ENCODE peak calls at places on chromosomes 2 and 18, in seven cellular contexts. K, Q, J, H, T, O and R are unnamed samples.

GRCh38 chr2:67845557-67846114 is 217.2 kb downstream of the C1D start:
- DNase-seq in O (no peak), H (peak), K (peak), T (no peak), Q (no peak), J (no peak), R (no peak)

GRCh38 chr2:95276888-95277245 is 2.6 kb downstream of the PROM2 start:
- DNase-seq in H (no peak), Q (no peak), K (no peak), J (no peak), T (no peak), O (no peak), R (peak)

GRCh38 chr2:144132357-144132756 is 387.6 kb downstream of the ZEB2 start:
- DNase-seq in Q (peak), T (no peak), K (peak), J (no peak), O (no peak), H (no peak), R (no peak)

GRCh38 chr2:233700028-233700635 is 7.4 kb downstream of the UGT1A6 start:
- DNase-seq in T (no peak), Q (peak), K (peak), J (no peak), O (no peak), H (peak), R (no peak)

GRCh38 chr2:150689600-150689999 is 202.1 kb upstream of the RND3 start:
- DNase-seq in H (no peak), K (no peak), J (no peak), O (no peak), Q (peak), T (no peak), R (no peak)

GRCh38 chr18:6414118-6414722 is 491 bp downstream of the L3MBTL4 start:
- DNase-seq in K (no peak), O (peak), Q (peak), T (no peak), H (peak), J (peak), R (no peak)

GRCh38 chr2:61763605-61764034 is 90.2 kb downstream of the FAM161A start:
- DNase-seq in T (peak), O (peak), K (peak), Q (peak), H (peak), J (peak), R (no peak)

GRCh38 chr18:35470440-35470839 is 27.3 kb downstream of the INO80C start:
- DNase-seq in K (no peak), T (no peak), H (no peak), J (no peak), O (no peak), Q (no peak), R (no peak)

GRCh38 chr2:12424820-12425219 is 291.9 kb upstream of the TRIB2 start:
- DNase-seq in H (no peak), O (no peak), K (peak), T (no peak), Q (no peak), J (no peak), R (no peak)

GRCh38 chr2:95076705-95077520 is 44.7 kb downstream of the MRPS5 start:
- DNase-seq in T (no peak), H (peak), J (no peak), O (peak), Q (peak), K (peak), R (no peak)

GRCh38 chr2:101450965-101451364 is 23.9 kb downstream of the RFX8 start:
- DNase-seq in K (no peak), J (no peak), O (no peak), T (no peak), Q (no peak), H (no peak), R (no peak)

GRCh38 chr2:220504890-220505564 is 877.6 kb downstream of the SLC4A3 start:
- DNase-seq in T (no peak), H (peak), K (peak), O (no peak), Q (peak), J (no peak), R (no peak)

GRCh38 chr2:24919977-24920812 is at the start of gene ADCY3:
- DNase-seq in J (no peak), H (peak), Q (peak), K (peak), T (no peak), O (peak), R (no peak)

GRCh38 chr2:11719230-11719977 is 27.0 kb upstream of the LPIN1 start:
- DNase-seq in J (no peak), K (peak), O (no peak), Q (no peak), T (no peak), H (no peak), R (no peak)

GRCh38 chr2:197614532-197614931 is 60.9 kb downstream of the RFTN2 start:
- DNase-seq in O (no peak), Q (no peak), K (no peak), T (no peak), J (no peak), H (no peak), R (no peak)

GRCh38 chr2:213834746-213835145 is 550.5 kb downstream of the SPAG16 start:
- DNase-seq in J (no peak), Q (peak), H (no peak), T (no peak), O (no peak), K (no peak), R (no peak)

GRCh38 chr2:218991674-218992168 is 1.5 kb downstream of the CRYBA2 start:
- DNase-seq in J (no peak), T (no peak), Q (peak), H (peak), O (no peak), K (peak), R (peak)

GRCh38 chr2:201343559-201343958 is 13.6 kb downstream of the FLACC1 start:
- DNase-seq in O (no peak), T (no peak), K (no peak), H (no peak), Q (no peak), J (no peak), R (no peak)

GRCh38 chr2:144939590-144939989 is 419.7 kb upstream of the ZEB2 start:
- DNase-seq in K (no peak), O (no peak), T (no peak), Q (no peak), H (no peak), J (no peak), R (no peak)

GRCh38 chr2:74429487-74430451 is 8.2 kb downstream of the WDR54 start:
- DNase-seq in H (peak), O (no peak), J (no peak), T (no peak), K (peak), Q (no peak), R (no peak)

GRCh38 chr2:180336550-180336949 is 329.5 kb upstream of the CWC22 start:
- DNase-seq in O (no peak), J (no peak), T (no peak), Q (no peak), K (no peak), H (no peak), R (no peak)

GRCh38 chr2:240573071-240573515 is 4.8 kb downstream of the RNPEPL1 start:
- DNase-seq in T (no peak), K (no peak), Q (no peak), O (no peak), J (no peak), H (no peak), R (peak)

GRCh38 chr2:16614314-16614860 is 51.2 kb downstream of the CYRIA start:
- DNase-seq in H (peak), T (no peak), Q (peak), J (no peak), K (peak), O (no peak), R (no peak)

GRCh38 chr2:240987588-240987987 is 10.8 kb upstream of the SNED1 start:
- DNase-seq in K (no peak), T (no peak), H (no peak), O (no peak), Q (no peak), J (no peak), R (peak)

GRCh38 chr18:40695526-40695925 is 1259.5 kb upstream of the PIK3C3 start:
- DNase-seq in K (no peak), O (no peak), H (no peak), Q (no peak), T (no peak), J (no peak), R (no peak)

GRCh38 chr2:216447293-216447692 is 35.0 kb downstream of the SMARCAL1 start:
- DNase-seq in O (no peak), K (no peak), H (no peak), J (no peak), T (no peak), Q (no peak), R (no peak)

GRCh38 chr2:149799296-149799695 is 211.7 kb upstream of the MMADHC start:
- DNase-seq in J (no peak), T (no peak), K (peak), H (peak), Q (peak), O (no peak), R (no peak)

GRCh38 chr2:241503776-241504392 is 4.5 kb downstream of the STK25 start:
- DNase-seq in O (no peak), J (no peak), K (no peak), Q (no peak), H (no peak), T (no peak), R (no peak)

GRCh38 chr2:28717339-28717758 is 34.3 kb upstream of the PPP1CB start:
- DNase-seq in T (no peak), J (peak), O (no peak), K (peak), H (peak), Q (peak), R (no peak)

GRCh38 chr18:50721006-50721405 is 98.8 kb downstream of the MRO start:
- DNase-seq in H (no peak), J (no peak), Q (no peak), K (no peak), O (no peak), T (no peak), R (no peak)

GRCh38 chr2:109683452-109683851 is 69.3 kb downstream of the SOWAHC start:
- DNase-seq in Q (no peak), K (no peak), H (no peak), O (no peak), J (no peak), T (no peak), R (no peak)

GRCh38 chr18:8818982-8819381 is 113.6 kb downstream of the MTCL1 start:
- DNase-seq in Q (no peak), T (no peak), K (no peak), J (no peak), H (no peak), O (no peak), R (no peak)

GRCh38 chr2:189641047-189641446 is 20.2 kb upstream of the ASNSD1 start:
- DNase-seq in J (no peak), H (no peak), Q (no peak), O (no peak), K (no peak), T (no peak), R (no peak)

GRCh38 chr2:184336688-184337087 is 261.6 kb upstream of the ZNF804A start:
- DNase-seq in J (no peak), O (no peak), Q (peak), H (no peak), K (peak), T (no peak), R (no peak)

GRCh38 chr2:71330585-71331330 is 824 bp upstream of the ZNF638 start:
- DNase-seq in Q (no peak), H (no peak), T (no peak), O (no peak), K (no peak), J (no peak), R (no peak)

GRCh38 chr2:220053919-220054318 is 426.5 kb downstream of the SLC4A3 start:
- DNase-seq in K (no peak), J (no peak), Q (no peak), H (no peak), O (no peak), T (no peak), R (no peak)

GRCh38 chr2:172106128-172106961 is 3.6 kb upstream of the DLX2 start:
- DNase-seq in Q (peak), T (no peak), O (peak), J (no peak), K (peak), H (peak), R (no peak)

GRCh38 chr18:45399643-45400042 is 215.6 kb upstream of the SLC14A2 start:
- DNase-seq in K (no peak), J (no peak), T (no peak), H (no peak), Q (no peak), O (no peak), R (no peak)
- TF ChIP-seq CTCF in K (no peak), J (no peak), T (no peak), H (no peak), Q (no peak), O (no peak), R (no peak)

DNA sequence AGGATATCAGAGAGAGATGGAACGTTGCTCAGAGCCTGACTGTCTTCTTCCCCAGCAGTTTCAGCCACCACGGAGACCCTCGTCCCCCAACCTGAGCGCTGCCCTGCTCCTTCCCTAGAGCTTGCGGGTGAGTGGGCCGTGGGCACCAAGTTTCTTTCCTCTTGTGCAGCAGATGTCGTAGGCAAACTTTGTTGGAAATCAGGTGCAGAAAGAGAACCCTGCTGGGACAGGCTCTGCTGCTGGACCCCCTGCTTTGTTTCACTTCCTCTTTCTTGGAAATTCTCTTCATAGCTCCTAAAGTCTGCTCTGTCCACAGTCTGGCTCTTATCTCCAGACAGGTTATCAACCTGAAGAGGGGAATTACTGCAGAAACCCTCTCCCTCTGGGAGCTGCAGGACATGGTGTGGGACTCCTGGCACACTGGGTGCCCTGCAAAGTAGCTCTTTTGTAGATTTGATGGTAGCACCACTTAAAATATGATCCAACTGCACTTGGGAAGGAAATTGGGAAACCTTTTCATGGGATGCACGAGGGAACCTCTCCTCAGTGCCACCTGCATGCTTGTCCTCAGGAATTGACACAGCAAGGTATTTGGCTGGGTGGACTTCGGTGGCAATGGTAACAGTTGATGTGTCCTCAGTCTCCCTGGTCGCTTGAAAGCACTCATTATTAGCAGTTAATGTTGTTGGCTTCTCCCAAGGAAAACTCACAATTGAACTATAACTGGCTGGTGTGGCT is 92.2 kb downstream of the ALPK2 start:
- DNase-seq in T (no peak), H (no peak), K (no peak), O (no peak), J (no peak), Q (no peak), R (no peak)
- TF ChIP-seq CTCF in T (no peak), H (no peak), K (no peak), O (peak), J (no peak), Q (no peak), R (no peak)

DNA sequence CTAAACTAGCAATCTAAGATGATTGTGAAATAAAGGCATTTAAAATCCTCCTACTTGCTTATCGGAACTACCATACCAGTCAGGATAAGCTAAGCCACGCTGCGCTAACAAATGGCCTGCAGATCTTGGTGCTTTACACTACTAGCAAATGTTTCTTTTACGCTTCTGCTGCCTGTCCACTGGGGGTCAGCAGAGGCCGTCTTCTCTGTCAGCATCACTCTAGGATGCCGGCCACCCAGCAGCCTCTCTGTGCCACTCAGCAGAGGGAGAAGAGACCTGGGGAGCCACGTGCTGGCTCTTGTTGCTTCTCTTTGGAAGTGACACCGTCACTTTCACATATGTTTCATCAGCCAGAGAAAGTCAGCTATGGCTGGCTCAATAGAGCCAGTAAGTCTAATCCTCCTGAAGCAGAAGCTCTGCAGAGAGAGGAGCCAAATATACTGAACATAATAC is 36.6 kb downstream of the COPS8 start:
- DNase-seq in H (peak), Q (peak), J (peak), T (no peak), O (peak), K (peak), R (no peak)
- TF ChIP-seq CTCF in H (peak), Q (peak), J (peak), T (peak), O (peak), K (peak), R (peak)

GRCh38 chr18:32018331-32019250 is at the start of gene RNF125:
- DNase-seq in Q (peak), T (peak), O (peak), J (peak), H (peak), K (peak), R (no peak)
- TF ChIP-seq CTCF in Q (no peak), T (no peak), O (no peak), J (no peak), H (no peak), K (no peak), R (no peak)

GRCh38 chr2:79219383-79219988 is 59.9 kb upstream of the REG3A start:
- DNase-seq in J (no peak), O (peak), K (peak), Q (peak), H (peak), T (no peak), R (no peak)

DNA sequence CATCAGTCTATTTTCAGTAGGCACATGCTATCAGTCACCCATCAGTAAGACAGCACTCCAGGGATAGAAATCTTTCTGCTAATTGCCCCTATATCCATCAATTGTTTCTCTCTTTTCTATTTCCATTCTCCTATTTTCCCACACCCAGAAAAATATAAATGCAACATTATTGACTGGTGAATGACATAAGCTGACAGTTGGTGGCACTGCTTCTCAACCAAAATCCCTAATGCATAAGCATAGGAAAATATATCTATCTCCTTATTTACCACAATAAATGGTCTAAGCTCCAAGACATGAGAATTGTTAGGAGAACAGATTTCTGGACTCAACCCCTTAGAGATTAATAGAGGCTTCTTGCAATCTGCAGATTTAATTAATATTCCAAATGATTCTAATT is 64.0 kb upstream of the REG3A start:
- DNase-seq in K (no peak), H (no peak), O (no peak), T (no peak), Q (no peak), J (no peak), R (no peak)
- TF ChIP-seq CTCF in K (no peak), H (peak), O (no peak), T (no peak), Q (no peak), J (no peak), R (peak)

DNA sequence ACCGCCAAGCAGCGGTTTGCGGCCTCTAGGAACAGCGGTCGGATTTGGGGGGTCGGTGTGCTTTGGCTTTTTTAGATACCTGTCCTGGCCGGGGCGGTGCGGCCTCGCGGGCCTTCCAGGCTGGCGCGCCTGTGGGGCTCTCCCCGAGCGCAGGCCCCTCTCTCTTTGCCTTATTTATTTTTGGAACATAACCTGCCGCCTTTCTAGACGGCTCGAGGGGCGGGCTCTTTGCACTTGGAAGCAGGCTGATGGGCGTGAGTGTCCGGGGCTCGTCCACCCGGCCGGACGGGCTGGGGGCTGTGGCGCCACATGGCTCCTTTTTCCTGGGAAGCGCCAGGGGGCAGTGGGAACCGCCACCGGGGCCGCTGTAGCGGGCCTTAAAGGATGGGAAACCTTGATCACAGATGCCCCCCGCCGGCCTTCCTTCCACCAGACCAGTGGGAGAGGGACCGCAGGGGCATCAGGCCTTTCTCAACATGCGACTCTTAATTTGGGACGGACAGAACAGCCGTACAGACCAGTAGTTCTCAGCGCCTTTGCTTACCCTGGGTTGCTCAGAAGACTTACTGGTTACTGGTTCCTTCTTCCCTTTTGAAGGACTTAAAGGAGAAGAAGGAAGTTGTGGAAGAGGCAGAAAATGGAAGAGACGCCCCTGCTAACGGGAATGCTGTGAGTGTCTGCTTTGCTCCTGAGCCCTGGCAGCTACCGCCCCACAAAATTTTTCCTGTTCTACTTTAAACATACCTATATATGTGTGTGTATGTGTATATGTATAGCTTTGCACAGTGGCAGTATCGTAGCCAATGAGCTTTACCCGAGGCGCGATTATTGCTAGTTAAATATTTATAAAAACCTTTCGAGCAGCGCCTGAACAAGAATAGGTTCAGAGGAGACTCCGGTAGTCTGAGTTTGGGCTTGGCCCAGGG is 2.7 kb downstream of the PTMA start:
- DNase-seq in T (no peak), J (peak), O (no peak), H (peak), Q (peak), K (peak), R (no peak)
- TF ChIP-seq CTCF in T (peak), J (no peak), O (no peak), H (peak), Q (peak), K (peak), R (peak)

GRCh38 chr2:86518498-86518897 is 44.7 kb downstream of the CHMP3 start:
- DNase-seq in J (no peak), T (no peak), Q (peak), K (no peak), H (peak), O (no peak), R (no peak)
- TF ChIP-seq CTCF in J (no peak), T (peak), Q (peak), K (peak), H (peak), O (no peak), R (peak)